ENCODE peak calls at places on chromosomes 13 and 19, in ten cellular contexts. S is effector memory CD4-positive, alpha-beta T cell; J is effector memory CD8-positive, alpha-beta T cell; H is GM23338; D is frontal cortex; F is dermis microvascular lymphatic vessel endothelial cell; I is EL; K is NCI-H1930; B is GOT3; L is stimulated activated CD4-positive, alpha-beta T cell treated with anti-CD3 and anti-CD28 coated beads, Interleukin-1b, Interleukin-23, amount 100 ng/mL, for 1 hour. E is an unnamed sample.

GRCh38 chr19:12789904-12790619 is 1.2 kb upstream of the JUNB start:
- DNase-seq in S (peak), J (peak), H (peak), D (peak), F (peak), I (peak), K (peak), B (peak), L (peak), E (peak)

GRCh38 chr13:83765796-83766195 is 116.5 kb downstream of the SLITRK1 start:
- DNase-seq in S (no peak), J (no peak), H (no peak), D (peak), F (no peak), I (no peak), K (no peak), B (no peak), L (no peak), E (no peak)

GRCh38 chr19:13024126-13024957 is 29.1 kb downstream of the NFIX start:
- DNase-seq in S (no peak), J (no peak), H (no peak), D (no peak), F (no peak), I (peak), K (no peak), B (no peak), L (no peak), E (no peak)

GRCh38 chr13:43303040-43303729 is 279.8 kb downstream of the DNAJC15 start:
- DNase-seq in S (no peak), J (no peak), H (peak), D (peak), F (no peak), I (peak), K (peak), B (no peak), L (no peak), E (no peak)

GRCh38 chr13:109945206-109945960 is 159.0 kb upstream of the IRS2 start:
- DNase-seq in S (no peak), J (no peak), H (no peak), D (no peak), F (no peak), I (peak), K (no peak), B (no peak), L (no peak), E (no peak)

GRCh38 chr19:3136684-3137055 is 837 bp downstream of the GNA15 start:
- DNase-seq in S (no peak), J (no peak), H (no peak), D (no peak), F (no peak), I (no peak), K (no peak), B (no peak), L (no peak), E (no peak)

GRCh38 chr19:13018037-13018914 is 23.0 kb downstream of the NFIX start:
- DNase-seq in S (no peak), J (no peak), H (peak), D (no peak), F (no peak), I (peak), K (no peak), B (no peak), L (no peak), E (no peak)

GRCh38 chr13:22110368-22110767 is 439.5 kb downstream of the FGF9 start:
- DNase-seq in S (no peak), J (no peak), H (no peak), D (no peak), F (no peak), I (no peak), K (no peak), B (no peak), L (no peak), E (no peak)

GRCh38 chr13:44273991-44274810 is 99.4 kb upstream of the SERP2 start:
- DNase-seq in S (no peak), J (peak), H (no peak), D (no peak), F (peak), I (peak), K (no peak), B (no peak), L (no peak), E (peak)

GRCh38 chr19:17797397-17798201 is 2.7 kb downstream of the B3GNT3 start:
- DNase-seq in S (no peak), J (no peak), H (no peak), D (no peak), F (no peak), I (peak), K (no peak), B (no peak), L (no peak), E (no peak)

GRCh38 chr13:100809856-100810255 is 135.3 kb upstream of the TMTC4 start:
- DNase-seq in S (no peak), J (no peak), H (no peak), D (no peak), F (no peak), I (no peak), K (peak), B (no peak), L (no peak), E (no peak)

GRCh38 chr19:47107953-47108746 is 5.4 kb downstream of the ZC3H4 start:
- DNase-seq in S (no peak), J (no peak), H (no peak), D (no peak), F (no peak), I (no peak), K (no peak), B (no peak), L (no peak), E (no peak)